ENCODE peak calls at places on chromosomes 6 and 20, in five cellular contexts. Z is natural killer cell, C is nephron progenitor cell, J is HepG2, Y is osteocyte. S is an unnamed sample.
A peak's percentile ranks its signal among the peaks of the same experiment; 100 is the strongest.

GRCh38 chr20:45419188-45420091 is 3.5 kb downstream of the PIGT start:
- DNase-seq in C (no peak), Z (no peak), J (peak; percentile 35), Y (peak; percentile 75), S (peak; percentile 97)

GRCh38 chr6:7888587-7889357 is 21.8 kb downstream of the TXNDC5 start:
- DNase-seq in J (no peak), Y (no peak), Z (no peak), C (no peak), S (no peak)

GRCh38 chr6:53837875-53838806 is 43.3 kb downstream of the LRRC1 start:
- DNase-seq in J (no peak), Y (no peak), Z (no peak), C (no peak), S (peak; percentile 48)

GRCh38 chr20:58228484-58229197 is at the start of gene ANKRD60:
- DNase-seq in C (peak; percentile 70), Z (peak; percentile 53), Y (no peak), J (no peak), S (no peak)

GRCh38 chr6:78492351-78493010 is 374.9 kb upstream of the IRAK1BP1 start:
- DNase-seq in Z (no peak), C (no peak), Y (no peak), J (no peak), S (no peak)

GRCh38 chr20:47011984-47012383 is 117.3 kb downstream of the EYA2 start:
- DNase-seq in Z (no peak), J (no peak), C (no peak), Y (no peak), S (no peak)

GRCh38 chr6:130829333-130829910 is 2.2 kb downstream of the SMLR1 start:
- DNase-seq in J (no peak), C (no peak), Z (no peak), Y (no peak), S (no peak)

GRCh38 chr20:41655966-41656685 is 37.9 kb upstream of the CHD6 start:
- DNase-seq in Y (no peak), J (no peak), C (no peak), Z (no peak), S (peak; percentile 32)

GRCh38 chr6:137589067-137589848 is 95.1 kb upstream of the OLIG3 start:
- DNase-seq in J (peak; percentile 92), Z (peak; percentile 30), C (no peak), Y (no peak), S (peak; percentile 31)

GRCh38 chr6:47478233-47479155 is 905 bp downstream of the CD2AP start:
- DNase-seq in Y (no peak), Z (no peak), C (no peak), J (peak; percentile 43), S (peak; percentile 53)

GRCh38 chr6:105992315-105992961 is 93.7 kb upstream of the PRDM1 start:
- DNase-seq in Z (peak; percentile 83), C (peak; percentile 85), J (peak; percentile 39), Y (peak; percentile 93), S (peak; percentile 70)

GRCh38 chr6:85674604-85675003 is 31.9 kb upstream of the SYNCRIP start:
- DNase-seq in J (no peak), Z (no peak), Y (no peak), C (no peak), S (no peak)

GRCh38 chr20:31924561-31924960 is 27.3 kb downstream of the PDRG1 start:
- DNase-seq in Y (no peak), J (no peak), Z (no peak), C (no peak), S (no peak)

GRCh38 chr20:3121271-3121911 is 36.9 kb upstream of the AVP start:
- DNase-seq in Y (no peak), C (no peak), Z (no peak), J (no peak), S (peak; percentile 31)

GRCh38 chr6:24658573-24659511 is 7.9 kb downstream of the TDP2 start:
- DNase-seq in J (no peak), Y (no peak), C (no peak), Z (no peak), S (no peak)

GRCh38 chr20:18738055-18738454 is 75.5 kb upstream of the SCP2D1 start:
- DNase-seq in Y (no peak), C (no peak), Z (peak; percentile 23), J (no peak), S (no peak)

GRCh38 chr20:57708694-57709673 is 831 bp downstream of the PMEPA1 start:
- DNase-seq in Z (no peak), J (no peak), Y (no peak), C (peak; percentile 54), S (no peak)

GRCh38 chr20:1536893-1537730 is 20.4 kb downstream of the SIRPD start:
- DNase-seq in C (no peak), Y (no peak), J (no peak), Z (no peak), S (no peak)

GRCh38 chr6:33702345-33702977 is 9.0 kb downstream of the UQCC2 start:
- DNase-seq in J (peak; percentile 67), C (no peak), Y (no peak), Z (no peak), S (peak; percentile 57)

GRCh38 chr6:37069639-37070038 is 64.2 kb downstream of the FGD2 start:
- DNase-seq in Y (no peak), J (no peak), Z (no peak), C (no peak), S (no peak)

GRCh38 chr20:4560667-4561066 is 161.0 kb upstream of the PRND start:
- DNase-seq in J (no peak), Y (no peak), C (no peak), Z (no peak), S (no peak)

GRCh38 chr6:99434702-99435530 is 9.8 kb upstream of the PNISR start:
- DNase-seq in Z (no peak), Y (no peak), C (no peak), J (peak; percentile 23), S (no peak)

GRCh38 chr20:13839421-13840092 is 54.7 kb downstream of the NDUFAF5 start:
- DNase-seq in C (no peak), Y (no peak), J (no peak), Z (no peak), S (no peak)

GRCh38 chr6:92688328-92688727 is 731.0 kb downstream of the EPHA7 start:
- DNase-seq in Z (no peak), C (no peak), Y (no peak), J (no peak), S (no peak)

GRCh38 chr6:32949113-32949512 is 3.8 kb downstream of the HLA-DMA start:
- DNase-seq in Z (no peak), C (no peak), Y (no peak), J (no peak), S (no peak)

GRCh38 chr6:79463721-79464120 is 73.5 kb downstream of the LCA5 start:
- DNase-seq in J (peak; percentile 86), C (no peak), Y (no peak), Z (no peak), S (no peak)

GRCh38 chr20:9119776-9120175 is 50.9 kb downstream of the PLCB4 start:
- DNase-seq in J (no peak), Z (no peak), Y (no peak), C (no peak), S (peak; percentile 19)

GRCh38 chr6:164322533-164322932 is 908.0 kb downstream of the QKI start:
- DNase-seq in Y (no peak), J (no peak), Z (no peak), C (no peak), S (no peak)

GRCh38 chr20:15039088-15039762 is 701.8 kb upstream of the FLRT3 start:
- DNase-seq in J (no peak), C (no peak), Y (no peak), Z (no peak), S (peak; percentile 56)

GRCh38 chr20:21507275-21508229 is 6.3 kb downstream of the NKX2-2 start:
- DNase-seq in Z (no peak), J (no peak), C (no peak), Y (no peak), S (no peak)

GRCh38 chr20:64253443-64253842 is 2.1 kb upstream of the PCMTD2 start:
- DNase-seq in C (no peak), Z (no peak), J (peak; percentile 67), Y (no peak), S (no peak)

GRCh38 chr6:140744648-140745320 is 1370.3 kb upstream of the CITED2 start:
- DNase-seq in Y (no peak), J (no peak), C (no peak), Z (no peak), S (no peak)